ENCODE peak calls at places on chromosomes 16 and 17, in seven cellular contexts. W is AG10803, T is BJ, G is lower lobe of right lung, K is AG04450, U is uterus, V is body of pancreas. E is an unnamed sample.

GRCh38 chr17:39867084-39867890 is 715 bp upstream of the ZPBP2 start:
- DNase-seq in W (no peak), T (no peak), G (no peak), K (no peak), U (no peak), V (no peak), E (no peak)

GRCh38 chr16:25060920-25061319 is 45.8 kb upstream of the ARHGAP17 start:
- DNase-seq in W (no peak), T (no peak), G (no peak), K (no peak), U (no peak), V (no peak), E (peak)

GRCh38 chr17:40548982-40549680 is 16.1 kb downstream of the CCR7 start:
- DNase-seq in W (peak), T (peak), G (peak), K (peak), U (peak), V (peak), E (peak)

GRCh38 chr16:13171313-13171712 is 269.9 kb downstream of the SHISA9 start:
- DNase-seq in W (no peak), T (no peak), G (no peak), K (no peak), U (no peak), V (no peak), E (no peak)

GRCh38 chr16:13351651-13352217 is 450.3 kb downstream of the SHISA9 start:
- DNase-seq in W (no peak), T (no peak), G (no peak), K (no peak), U (no peak), V (no peak), E (no peak)

GRCh38 chr16:55470533-55471371 is 8.2 kb upstream of the MMP2 start:
- DNase-seq in W (peak), T (no peak), G (no peak), K (no peak), U (no peak), V (no peak), E (peak)

GRCh38 chr17:60173304-60173807 is 23.6 kb downstream of the CA4 start:
- DNase-seq in W (peak), T (peak), G (no peak), K (no peak), U (no peak), V (no peak), E (no peak)

GRCh38 chr17:31490991-31491793 is 99.7 kb downstream of the RAB11FIP4 start:
- DNase-seq in W (no peak), T (no peak), G (peak), K (no peak), U (no peak), V (no peak), E (no peak)

GRCh38 chr16:19443659-19444058 is 26.0 kb downstream of the TMC5 start:
- DNase-seq in W (no peak), T (no peak), G (no peak), K (no peak), U (no peak), V (no peak), E (no peak)

GRCh38 chr17:31743767-31744166 is 115.3 kb downstream of the COPRS start:
- DNase-seq in W (peak), T (no peak), G (no peak), K (no peak), U (no peak), V (no peak), E (no peak)

GRCh38 chr16:23991044-23991443 is 155.3 kb downstream of the PRKCB start:
- DNase-seq in W (no peak), T (no peak), G (no peak), K (no peak), U (no peak), V (no peak), E (no peak)

DNA sequence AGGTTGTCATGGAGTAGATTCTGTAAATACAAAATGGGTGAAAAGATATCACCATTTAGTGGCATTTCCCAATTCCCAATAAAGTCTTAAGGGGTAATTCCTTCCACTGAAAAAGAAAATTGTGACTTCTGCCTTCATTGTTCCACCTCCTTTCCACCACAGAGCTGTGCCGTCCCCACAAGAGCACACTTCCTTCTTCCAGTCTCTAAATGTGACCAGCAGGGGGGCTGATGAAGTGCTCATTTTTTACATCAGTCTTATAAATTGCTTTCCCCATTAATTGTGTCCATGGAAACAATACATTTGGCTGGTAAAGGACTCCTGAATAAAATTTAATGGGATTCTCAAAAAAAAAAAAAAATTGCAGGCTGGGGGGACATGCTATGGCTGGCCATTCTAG is 260.8 kb upstream of the PSMD7 start:
- DNase-seq in W (peak), T (no peak), G (no peak), K (no peak), U (no peak), V (no peak), E (peak)
- TF ChIP-seq CTCF in W (peak), T (no peak), G (no peak), K (peak), U (no peak), V (peak), E (peak)

GRCh38 chr17:58313815-58314705 is 14.5 kb downstream of the TSPOAP1 start:
- DNase-seq in W (no peak), T (no peak), G (no peak), K (no peak), U (no peak), V (no peak), E (no peak)

GRCh38 chr17:58314706-58315015 is 13.9 kb downstream of the TSPOAP1 start:
- DNase-seq in W (no peak), T (no peak), G (no peak), K (no peak), U (no peak), V (no peak), E (no peak)

GRCh38 chr17:58316260-58316960 is 12.2 kb downstream of the TSPOAP1 start:
- DNase-seq in W (no peak), T (no peak), G (no peak), K (no peak), U (peak), V (no peak), E (no peak)

GRCh38 chr17:58315750-58316149 is 12.8 kb downstream of the TSPOAP1 start:
- DNase-seq in W (no peak), T (no peak), G (no peak), K (no peak), U (no peak), V (no peak), E (no peak)

GRCh38 chr17:58315281-58315711 is 13.3 kb downstream of the TSPOAP1 start:
- DNase-seq in W (no peak), T (no peak), G (no peak), K (no peak), U (peak), V (no peak), E (no peak)
- H3K4me3 ChIP-seq in W (no peak), T (no peak), G (no peak), K (no peak), U (no peak), V (no peak), E (no peak)

GRCh38 chr17:42531455-42532354 is 4.3 kb upstream of the NAGLU start:
- DNase-seq in W (peak), T (no peak), G (peak), K (no peak), U (no peak), V (peak), E (peak)
- TF ChIP-seq CTCF in W (peak), T (peak), G (peak), K (peak), U (peak), V (peak), E (peak)

GRCh38 chr17:19363460-19364035 is 1.0 kb upstream of the B9D1 start:
- DNase-seq in W (no peak), T (no peak), G (no peak), K (no peak), U (no peak), V (no peak), E (no peak)
- H3K4me3 ChIP-seq in W (no peak), T (no peak), G (no peak), K (no peak), U (no peak), V (no peak), E (no peak)

GRCh38 chr17:78358538-78359215 is 1.2 kb downstream of the SOCS3 start:
- DNase-seq in W (peak), T (no peak), G (peak), K (no peak), U (no peak), V (no peak), E (peak)
- TF ChIP-seq CTCF in W (no peak), T (no peak), G (no peak), K (no peak), U (no peak), V (no peak), E (no peak)

GRCh38 chr16:86513471-86514277 is 3.3 kb downstream of the FOXF1 start:
- DNase-seq in W (no peak), T (no peak), G (no peak), K (no peak), U (no peak), V (no peak), E (no peak)
- H3K4me3 ChIP-seq in W (peak), T (peak), G (peak), K (peak), U (no peak), V (no peak), E (peak)

GRCh38 chr16:1846416-1846815 is 19.4 kb downstream of the FAHD1 start:
- DNase-seq in W (no peak), T (no peak), G (no peak), K (no peak), U (no peak), V (no peak), E (no peak)

GRCh38 chr16:1850981-1851380 is 21.0 kb downstream of the MEIOB start:
- DNase-seq in W (no peak), T (no peak), G (no peak), K (no peak), U (no peak), V (no peak), E (no peak)

GRCh38 chr16:1845985-1846384 is 19.0 kb downstream of the FAHD1 start:
- DNase-seq in W (no peak), T (no peak), G (no peak), K (no peak), U (no peak), V (no peak), E (no peak)
- TF ChIP-seq CTCF in W (no peak), T (no peak), G (no peak), K (no peak), U (no peak), V (no peak), E (no peak)

GRCh38 chr17:79781012-79781665 is 3.2 kb downstream of the CBX2 start:
- DNase-seq in W (no peak), T (no peak), G (peak), K (no peak), U (no peak), V (no peak), E (no peak)

GRCh38 chr17:79777844-79778503 is at the start of gene CBX2:
- DNase-seq in W (peak), T (no peak), G (peak), K (no peak), U (peak), V (peak), E (peak)

GRCh38 chr17:79779088-79779529 is 1.2 kb downstream of the CBX2 start:
- DNase-seq in W (no peak), T (no peak), G (peak), K (no peak), U (no peak), V (no peak), E (no peak)

GRCh38 chr17:79778504-79779087 is 648 bp downstream of the CBX2 start:
- DNase-seq in W (no peak), T (no peak), G (peak), K (no peak), U (no peak), V (no peak), E (no peak)

GRCh38 chr17:79779661-79780365 is 1.9 kb downstream of the CBX2 start:
- DNase-seq in W (no peak), T (no peak), G (peak), K (no peak), U (no peak), V (no peak), E (no peak)
- H3K4me3 ChIP-seq in W (no peak), T (no peak), G (no peak), K (no peak), U (no peak), V (no peak), E (no peak)

E was measured in fibroblast of pulmonary artery.